ENCODE peak calls at places on chromosomes 7 and 10, in five cellular contexts. One of them, this sample, is unnamed.

GRCh38 chr7:99531354-99531765 is 20.6 kb downstream of the FAM200A start:
- DNase-seq in uterus: no peak
- DNase-seq in Calu3: no peak
- DNase-seq in endothelial cell: no peak
- DNase-seq in CD8-positive, alpha-beta T cell: no peak
- DNase-seq in this sample: no peak

GRCh38 chr10:21516270-21517131 is 9.0 kb downstream of the SKIDA1 start:
- DNase-seq in uterus: peak
- DNase-seq in Calu3: peak
- DNase-seq in endothelial cell: peak
- DNase-seq in CD8-positive, alpha-beta T cell: no peak
- DNase-seq in this sample: no peak

GRCh38 chr10:98815039-98815660 is 368.4 kb upstream of the HPS1 start:
- DNase-seq in uterus: no peak
- DNase-seq in Calu3: no peak
- DNase-seq in endothelial cell: no peak
- DNase-seq in CD8-positive, alpha-beta T cell: no peak
- DNase-seq in this sample: no peak

GRCh38 chr7:27170494-27170811 is 3.7 kb downstream of the HOXA10 start:
- DNase-seq in uterus: no peak
- DNase-seq in Calu3: no peak
- DNase-seq in endothelial cell: no peak
- DNase-seq in CD8-positive, alpha-beta T cell: no peak
- DNase-seq in this sample: no peak

GRCh38 chr10:50367732-50368131 is 116.4 kb upstream of the ASAH2 start:
- DNase-seq in uterus: no peak
- DNase-seq in Calu3: peak
- DNase-seq in endothelial cell: peak
- DNase-seq in CD8-positive, alpha-beta T cell: no peak
- DNase-seq in this sample: peak

GRCh38 chr7:135716677-135717238 is 11.2 kb downstream of the SLC13A4 start:
- DNase-seq in uterus: no peak
- DNase-seq in Calu3: no peak
- DNase-seq in endothelial cell: no peak
- DNase-seq in CD8-positive, alpha-beta T cell: no peak
- DNase-seq in this sample: no peak

GRCh38 chr7:10802526-10802925 is 171.1 kb upstream of the PHF14 start:
- DNase-seq in uterus: no peak
- DNase-seq in Calu3: no peak
- DNase-seq in endothelial cell: no peak
- DNase-seq in CD8-positive, alpha-beta T cell: no peak
- DNase-seq in this sample: no peak

GRCh38 chr7:141663081-141663510 is 38.9 kb downstream of the DENND11 start:
- DNase-seq in uterus: no peak
- DNase-seq in Calu3: peak
- DNase-seq in endothelial cell: no peak
- DNase-seq in CD8-positive, alpha-beta T cell: no peak
- DNase-seq in this sample: no peak

GRCh38 chr7:106552645-106553445 is 108.1 kb downstream of the CCDC71L start:
- DNase-seq in uterus: no peak
- DNase-seq in Calu3: no peak
- DNase-seq in endothelial cell: no peak
- DNase-seq in CD8-positive, alpha-beta T cell: no peak
- DNase-seq in this sample: no peak

GRCh38 chr7:39154815-39155214 is 177.1 kb downstream of the POU6F2 start:
- DNase-seq in uterus: no peak
- DNase-seq in Calu3: no peak
- DNase-seq in endothelial cell: no peak
- DNase-seq in CD8-positive, alpha-beta T cell: no peak
- DNase-seq in this sample: no peak

GRCh38 chr10:102648889-102649752 is 4.8 kb downstream of the TRIM8 start:
- DNase-seq in uterus: no peak
- DNase-seq in Calu3: no peak
- DNase-seq in endothelial cell: no peak
- DNase-seq in CD8-positive, alpha-beta T cell: no peak
- DNase-seq in this sample: peak

GRCh38 chr7:50658696-50659095 is 93.5 kb upstream of the DDC start:
- DNase-seq in uterus: peak
- DNase-seq in Calu3: no peak
- DNase-seq in endothelial cell: no peak
- DNase-seq in CD8-positive, alpha-beta T cell: no peak
- DNase-seq in this sample: no peak

GRCh38 chr7:158272091-158272490 is 315.5 kb downstream of the PTPRN2 start:
- DNase-seq in uterus: no peak
- DNase-seq in Calu3: no peak
- DNase-seq in endothelial cell: no peak
- DNase-seq in CD8-positive, alpha-beta T cell: no peak
- DNase-seq in this sample: no peak

GRCh38 chr10:29728541-29729049 is 93.8 kb upstream of the SVIL start:
- DNase-seq in uterus: no peak
- DNase-seq in Calu3: no peak
- DNase-seq in endothelial cell: no peak
- DNase-seq in CD8-positive, alpha-beta T cell: no peak
- DNase-seq in this sample: no peak

GRCh38 chr10:124739996-124740373 is 4.2 kb downstream of the FAM53B start:
- DNase-seq in uterus: peak
- DNase-seq in Calu3: no peak
- DNase-seq in endothelial cell: no peak
- DNase-seq in CD8-positive, alpha-beta T cell: no peak
- DNase-seq in this sample: no peak

GRCh38 chr7:22853674-22854157 is 31.1 kb upstream of the TOMM7 start:
- DNase-seq in uterus: peak
- DNase-seq in Calu3: no peak
- DNase-seq in endothelial cell: no peak
- DNase-seq in CD8-positive, alpha-beta T cell: peak
- DNase-seq in this sample: no peak

GRCh38 chr7:22856437-22856836 is 33.8 kb upstream of the TOMM7 start:
- DNase-seq in uterus: no peak
- DNase-seq in Calu3: no peak
- DNase-seq in endothelial cell: no peak
- DNase-seq in CD8-positive, alpha-beta T cell: no peak
- DNase-seq in this sample: no peak

GRCh38 chr7:22855049-22855392 is 32.4 kb upstream of the TOMM7 start:
- DNase-seq in uterus: no peak
- DNase-seq in Calu3: no peak
- DNase-seq in endothelial cell: no peak
- DNase-seq in CD8-positive, alpha-beta T cell: no peak
- DNase-seq in this sample: no peak

GRCh38 chr7:22853138-22853537 is 30.5 kb upstream of the TOMM7 start:
- DNase-seq in uterus: no peak
- DNase-seq in Calu3: no peak
- DNase-seq in endothelial cell: no peak
- DNase-seq in CD8-positive, alpha-beta T cell: no peak
- DNase-seq in this sample: no peak

GRCh38 chr7:22854158-22855048 is 31.8 kb upstream of the TOMM7 start:
- DNase-seq in uterus: peak
- DNase-seq in Calu3: peak
- DNase-seq in endothelial cell: peak
- DNase-seq in CD8-positive, alpha-beta T cell: no peak
- DNase-seq in this sample: peak
- TF ChIP-seq CTCF in uterus: peak
- TF ChIP-seq CTCF in Calu3: peak
- TF ChIP-seq CTCF in endothelial cell: peak
- TF ChIP-seq CTCF in CD8-positive, alpha-beta T cell: peak
- TF ChIP-seq CTCF in this sample: peak

DNA sequence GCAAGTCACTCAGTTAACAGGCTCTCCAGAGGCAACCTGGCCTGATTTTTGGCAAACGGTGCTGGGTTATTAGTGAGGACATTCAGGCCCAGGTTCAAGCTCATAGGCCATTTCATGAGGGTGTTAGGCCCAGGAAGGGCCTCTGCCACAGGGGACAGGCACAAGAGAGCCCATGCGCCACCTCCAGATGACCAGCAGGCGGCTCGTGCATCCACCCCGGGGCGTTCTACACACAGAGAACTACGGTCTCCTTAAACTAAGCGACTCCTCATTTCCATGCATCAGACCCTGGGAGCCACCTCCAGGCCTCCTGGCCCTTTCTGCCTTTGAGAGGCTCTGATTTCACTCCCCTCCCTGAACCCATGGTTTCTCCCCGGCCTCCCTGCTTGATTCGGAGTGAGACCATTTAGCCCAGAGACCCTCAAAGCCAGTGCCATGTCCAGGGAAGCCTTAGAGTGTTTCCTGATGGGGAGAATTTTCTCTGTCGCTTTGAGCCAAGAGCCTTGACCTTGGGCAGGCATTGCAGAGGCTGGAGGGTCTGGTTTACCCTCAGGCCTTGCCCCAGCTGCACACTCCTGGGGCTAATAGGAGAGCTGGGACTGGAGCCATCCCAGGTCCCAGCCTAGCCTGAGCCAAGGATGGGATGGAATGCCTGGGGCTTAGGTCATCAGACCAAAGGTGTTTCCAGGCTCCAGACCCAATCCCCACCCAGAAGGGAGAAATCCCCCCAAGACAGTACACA is 188.0 kb downstream of the GRID1 start:
- DNase-seq in uterus: no peak
- DNase-seq in Calu3: peak
- DNase-seq in endothelial cell: peak
- DNase-seq in CD8-positive, alpha-beta T cell: no peak
- DNase-seq in this sample: peak
- TF ChIP-seq CTCF in uterus: no peak
- TF ChIP-seq CTCF in Calu3: peak
- TF ChIP-seq CTCF in endothelial cell: peak
- TF ChIP-seq CTCF in CD8-positive, alpha-beta T cell: no peak
- TF ChIP-seq CTCF in this sample: peak

DNA sequence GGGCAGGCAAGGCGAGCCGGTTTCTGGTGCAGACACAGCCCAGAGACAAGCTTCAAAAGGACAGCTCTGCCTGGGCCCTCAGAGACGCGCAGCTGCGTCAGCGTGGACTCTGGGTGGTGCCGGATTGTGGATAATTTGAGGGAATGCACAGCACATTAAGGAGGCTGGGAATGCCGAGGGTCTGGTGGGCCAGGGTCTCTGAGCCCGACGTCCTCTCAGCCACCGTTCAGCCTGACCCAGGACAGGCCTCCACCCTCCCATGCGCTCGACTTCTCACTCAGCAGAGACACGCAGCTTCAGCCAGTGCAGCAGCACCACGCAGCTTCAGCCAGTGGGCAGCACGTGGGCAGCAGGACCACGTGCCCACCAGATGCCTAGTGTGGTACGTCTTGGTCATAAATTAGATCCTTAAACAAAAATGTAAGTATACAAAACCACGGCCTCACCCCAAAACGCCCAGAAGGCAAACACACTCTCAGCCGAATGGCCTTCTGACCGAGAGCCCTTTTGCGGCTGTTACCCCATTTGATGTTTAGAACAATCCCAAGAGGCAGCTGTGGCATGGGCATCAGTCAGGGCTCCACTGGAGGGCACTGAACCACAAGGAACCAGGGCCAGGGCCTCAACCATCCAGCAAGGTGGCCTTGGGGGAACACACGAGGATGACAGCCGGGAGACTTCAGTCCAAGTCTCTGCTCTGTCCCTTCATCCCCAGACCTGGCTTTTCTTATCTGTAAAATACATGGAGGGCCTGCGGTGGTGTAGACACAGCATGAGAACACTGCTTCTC is 63.8 kb upstream of the INSIG1 start:
- DNase-seq in uterus: no peak
- DNase-seq in Calu3: peak
- DNase-seq in endothelial cell: no peak
- DNase-seq in CD8-positive, alpha-beta T cell: no peak
- DNase-seq in this sample: no peak
- TF ChIP-seq CTCF in uterus: no peak
- TF ChIP-seq CTCF in Calu3: no peak
- TF ChIP-seq CTCF in endothelial cell: no peak
- TF ChIP-seq CTCF in CD8-positive, alpha-beta T cell: no peak
- TF ChIP-seq CTCF in this sample: no peak

GRCh38 chr10:6667679-6668270 is 87.7 kb upstream of the PRKCQ start:
- DNase-seq in uterus: no peak
- DNase-seq in Calu3: peak
- DNase-seq in endothelial cell: peak
- DNase-seq in CD8-positive, alpha-beta T cell: no peak
- DNase-seq in this sample: peak
- TF ChIP-seq CTCF in uterus: peak
- TF ChIP-seq CTCF in Calu3: peak
- TF ChIP-seq CTCF in endothelial cell: peak
- TF ChIP-seq CTCF in CD8-positive, alpha-beta T cell: peak
- TF ChIP-seq CTCF in this sample: peak

GRCh38 chr10:113111260-113111659 is 161.2 kb downstream of the TCF7L2 start:
- DNase-seq in uterus: no peak
- DNase-seq in Calu3: no peak
- DNase-seq in endothelial cell: no peak
- DNase-seq in CD8-positive, alpha-beta T cell: no peak
- DNase-seq in this sample: no peak

GRCh38 chr10:113104071-113104470 is 154.0 kb downstream of the TCF7L2 start:
- DNase-seq in uterus: peak
- DNase-seq in Calu3: no peak
- DNase-seq in endothelial cell: no peak
- DNase-seq in CD8-positive, alpha-beta T cell: no peak
- DNase-seq in this sample: no peak

GRCh38 chr10:113108948-113109347 is 158.9 kb downstream of the TCF7L2 start:
- DNase-seq in uterus: no peak
- DNase-seq in Calu3: no peak
- DNase-seq in endothelial cell: no peak
- DNase-seq in CD8-positive, alpha-beta T cell: no peak
- DNase-seq in this sample: no peak

GRCh38 chr10:113111900-113112853 is 162.1 kb downstream of the TCF7L2 start:
- DNase-seq in uterus: no peak
- DNase-seq in Calu3: no peak
- DNase-seq in endothelial cell: no peak
- DNase-seq in CD8-positive, alpha-beta T cell: no peak
- DNase-seq in this sample: no peak

DNA sequence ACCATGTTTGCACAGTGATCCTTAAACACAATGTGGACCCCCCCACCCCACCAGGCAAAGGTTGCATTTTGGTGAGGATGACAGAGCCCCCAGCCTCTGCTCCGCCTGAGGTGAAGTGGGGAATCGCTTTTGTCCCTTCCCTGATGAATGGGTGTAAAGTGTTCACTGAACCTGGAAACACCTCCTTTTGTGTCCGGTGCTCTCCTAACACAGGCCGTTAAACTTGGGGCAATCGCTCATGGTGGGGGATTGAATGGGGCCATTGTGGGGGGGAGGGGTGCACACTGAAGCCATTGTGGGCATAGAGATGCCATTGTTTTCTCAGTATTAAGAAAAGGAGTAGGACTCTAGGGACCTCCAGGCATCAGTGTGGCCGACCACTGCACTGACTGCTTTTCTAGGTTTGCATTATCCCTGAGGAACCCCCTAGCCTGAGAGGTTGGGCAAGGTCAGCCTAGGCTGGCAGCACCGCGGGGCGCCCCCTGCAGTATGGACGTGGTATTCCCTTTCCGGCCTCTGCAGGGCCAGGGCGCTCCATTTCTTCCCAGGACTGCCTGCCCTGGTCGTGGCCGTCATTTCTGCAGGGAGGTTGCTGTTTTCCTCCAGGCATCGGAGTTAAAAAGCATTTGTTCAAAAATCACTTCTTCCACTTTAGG is 158.3 kb downstream of the TCF7L2 start:
- DNase-seq in uterus: no peak
- DNase-seq in Calu3: peak
- DNase-seq in endothelial cell: peak
- DNase-seq in CD8-positive, alpha-beta T cell: no peak
- DNase-seq in this sample: peak
- TF ChIP-seq CTCF in uterus: no peak
- TF ChIP-seq CTCF in Calu3: peak
- TF ChIP-seq CTCF in endothelial cell: peak
- TF ChIP-seq CTCF in CD8-positive, alpha-beta T cell: peak
- TF ChIP-seq CTCF in this sample: peak

This sample was measured in neural crest cell.